ENCODE peak calls at places on chromosomes 12 and 14, in seven cellular contexts. B, V, U, E, H, G and I are unnamed samples.

GRCh38 chr14:80678436-80678835 is 263.1 kb downstream of the CEP128 start:
- DNase-seq in B (no peak), V (no peak), U (no peak), E (no peak), H (no peak), G (no peak), I (no peak)

GRCh38 chr14:67883717-67884116 is 64.1 kb downstream of the RAD51B start:
- DNase-seq in B (peak), V (no peak), U (peak), E (no peak), H (no peak), G (no peak), I (peak)

GRCh38 chr12:92121826-92122225 is 23.8 kb downstream of the BTG1 start:
- DNase-seq in B (no peak), V (no peak), U (no peak), E (no peak), H (no peak), G (no peak), I (no peak)

GRCh38 chr12:65335021-65335714 is 56.7 kb downstream of the MSRB3 start:
- DNase-seq in B (peak), V (no peak), U (peak), E (no peak), H (no peak), G (peak), I (peak)

GRCh38 chr14:76929927-76930326 is 98.6 kb downstream of the IRF2BPL start:
- DNase-seq in B (no peak), V (no peak), U (peak), E (peak), H (no peak), G (no peak), I (no peak)

GRCh38 chr14:103534576-103535061 is 5.6 kb downstream of the TRMT61A start:
- DNase-seq in B (no peak), V (no peak), U (no peak), E (no peak), H (no peak), G (no peak), I (no peak)

GRCh38 chr14:101010835-101011234 is 107.3 kb upstream of the RTL1 start:
- DNase-seq in B (no peak), V (no peak), U (no peak), E (no peak), H (no peak), G (no peak), I (no peak)

GRCh38 chr12:116366456-116366776 is 88.9 kb upstream of the MED13L start:
- DNase-seq in B (peak), V (no peak), U (no peak), E (no peak), H (no peak), G (no peak), I (peak)

GRCh38 chr14:101457936-101458535 is 103.3 kb upstream of the DIO3 start:
- DNase-seq in B (no peak), V (peak), U (no peak), E (no peak), H (no peak), G (no peak), I (no peak)

GRCh38 chr12:3337944-3338343 is 153.1 kb upstream of the PRMT8 start:
- DNase-seq in B (no peak), V (no peak), U (no peak), E (no peak), H (no peak), G (no peak), I (no peak)

GRCh38 chr12:52924764-52925716 is 20.2 kb upstream of the KRT8 start:
- DNase-seq in B (peak), V (no peak), U (no peak), E (peak), H (no peak), G (peak), I (peak)

GRCh38 chr14:33998263-33998662 is 47.4 kb upstream of the EGLN3 start:
- DNase-seq in B (no peak), V (no peak), U (no peak), E (no peak), H (no peak), G (no peak), I (no peak)

GRCh38 chr12:94151577-94151976 is 3.2 kb downstream of the PLXNC1 start:
- DNase-seq in B (no peak), V (no peak), U (no peak), E (no peak), H (no peak), G (no peak), I (no peak)

GRCh38 chr14:76918176-76918750 is 92.1 kb downstream of the LRRC74A start:
- DNase-seq in B (no peak), V (no peak), U (peak), E (no peak), H (no peak), G (no peak), I (peak)

GRCh38 chr12:93156091-93156490 is 221.6 kb upstream of the NUDT4 start:
- DNase-seq in B (no peak), V (no peak), U (no peak), E (no peak), H (no peak), G (no peak), I (no peak)

GRCh38 chr12:109308534-109309440 is at the start of gene FOXN4:
- DNase-seq in B (no peak), V (peak), U (peak), E (no peak), H (no peak), G (no peak), I (no peak)

GRCh38 chr12:103513875-103514274 is 18.1 kb upstream of the C12orf42 start:
- DNase-seq in B (no peak), V (no peak), U (no peak), E (no peak), H (no peak), G (no peak), I (no peak)

GRCh38 chr14:59254911-59255545 is 66.6 kb downstream of the DAAM1 start:
- DNase-seq in B (no peak), V (no peak), U (no peak), E (no peak), H (no peak), G (no peak), I (peak)

GRCh38 chr14:53491256-53491905 is 338.3 kb upstream of the DDHD1 start:
- DNase-seq in B (no peak), V (no peak), U (no peak), E (no peak), H (no peak), G (no peak), I (peak)

GRCh38 chr12:109606261-109607028 is 32.9 kb downstream of the MVK start:
- DNase-seq in B (no peak), V (peak), U (no peak), E (peak), H (no peak), G (no peak), I (no peak)

GRCh38 chr12:113154351-113154973 is 4.9 kb downstream of the CFAP73 start:
- DNase-seq in B (peak), V (peak), U (no peak), E (no peak), H (no peak), G (no peak), I (peak)

GRCh38 chr12:4355843-4356327 is 23.6 kb downstream of the FGF23 start:
- DNase-seq in B (peak), V (peak), U (peak), E (peak), H (no peak), G (peak), I (peak)

GRCh38 chr12:17020765-17021164 is 414.8 kb upstream of the LMO3 start:
- DNase-seq in B (no peak), V (no peak), U (no peak), E (no peak), H (no peak), G (no peak), I (no peak)

GRCh38 chr14:90614696-90615260 is 201.5 kb downstream of the TTC7B start:
- DNase-seq in B (no peak), V (no peak), U (no peak), E (no peak), H (no peak), G (no peak), I (no peak)

GRCh38 chr14:99602788-99603415 is 1.1 kb downstream of the CCDC85C start:
- DNase-seq in B (no peak), V (no peak), U (no peak), E (no peak), H (no peak), G (no peak), I (no peak)

GRCh38 chr12:17680220-17680619 is 409.8 kb downstream of the RERGL start:
- DNase-seq in B (no peak), V (no peak), U (no peak), E (no peak), H (no peak), G (no peak), I (no peak)

GRCh38 chr12:106919910-106920544 is 35.7 kb upstream of the TMEM263 start:
- DNase-seq in B (peak), V (no peak), U (peak), E (peak), H (no peak), G (peak), I (peak)

GRCh38 chr12:49489720-49490119 is 49.1 kb upstream of the KCNH3 start:
- DNase-seq in B (no peak), V (no peak), U (no peak), E (no peak), H (no peak), G (peak), I (peak)

GRCh38 chr14:105292810-105293711 is 7.7 kb downstream of the BRF1 start:
- DNase-seq in B (no peak), V (no peak), U (peak), E (no peak), H (no peak), G (no peak), I (peak)

DNA sequence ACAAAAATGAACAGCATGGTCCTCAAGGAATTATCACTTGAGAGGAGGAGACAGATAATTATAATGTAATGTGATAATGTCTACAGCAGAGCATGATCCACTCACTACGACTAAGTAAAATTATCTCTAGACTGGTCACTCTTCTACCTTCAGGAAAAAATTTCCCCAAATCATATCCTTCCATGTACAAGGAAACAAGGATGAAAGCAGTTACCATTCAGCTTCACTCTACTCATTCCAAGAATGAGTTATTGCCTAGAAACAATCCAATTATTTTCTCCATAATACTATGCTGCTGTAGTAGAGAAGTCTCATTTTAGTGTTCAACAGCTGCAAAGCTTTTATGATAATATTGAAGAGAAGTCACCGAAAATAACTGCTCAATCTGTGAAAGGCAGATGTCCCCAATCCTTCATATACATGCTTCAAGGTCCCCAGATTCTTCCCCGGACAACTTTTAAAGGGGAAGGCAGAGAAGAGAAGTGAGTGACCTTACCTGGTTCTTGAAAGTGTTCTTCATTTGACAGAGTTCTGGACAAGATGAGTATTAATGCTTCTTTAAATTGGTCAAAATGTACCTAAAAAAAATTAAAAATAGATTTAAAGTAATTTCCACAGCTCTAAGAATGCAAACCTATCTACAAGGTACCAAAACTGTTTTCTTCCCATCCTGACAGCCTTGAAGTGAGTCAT is 24.6 kb downstream of the NIN start:
- DNase-seq in B (no peak), V (no peak), U (no peak), E (no peak), H (no peak), G (no peak), I (no peak)
- TF ChIP-seq MAX in B (no peak), V (no peak), U (no peak), E (no peak), H (no peak), G (no peak), I (no peak)

DNA sequence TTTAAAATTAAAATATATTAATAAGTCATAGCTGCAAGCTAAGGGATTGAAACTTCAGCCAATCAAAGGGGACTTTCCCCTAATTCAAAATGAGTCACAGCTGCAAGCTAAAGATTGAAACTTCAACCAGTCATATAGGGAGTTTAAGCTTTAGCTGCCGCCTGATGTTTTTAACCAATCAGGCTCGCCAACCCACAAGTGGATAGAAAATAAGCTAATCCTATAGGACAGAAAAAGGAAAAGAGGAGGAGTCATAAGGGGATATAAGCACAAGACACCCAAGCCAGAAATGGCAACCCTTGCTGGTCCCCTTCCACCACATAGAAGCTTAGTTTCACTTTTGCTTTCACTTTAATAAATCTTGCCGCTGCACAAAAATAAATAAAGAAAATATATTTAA is 1154.6 kb downstream of the GALC start:
- DNase-seq in B (peak), V (no peak), U (peak), E (no peak), H (no peak), G (no peak), I (no peak)
- TF ChIP-seq MAX in B (no peak), V (no peak), U (no peak), E (no peak), H (no peak), G (no peak), I (no peak)

GRCh38 chr12:11016937-11017336 is 5.5 kb downstream of the TAS2R19 start:
- DNase-seq in B (no peak), V (no peak), U (no peak), E (no peak), H (no peak), G (no peak), I (no peak)
- TF ChIP-seq MAX in B (no peak), V (no peak), U (no peak), E (no peak), H (no peak), G (no peak), I (no peak)

GRCh38 chr14:45558183-45558582 is 305.2 kb upstream of the MIS18BP1 start:
- DNase-seq in B (no peak), V (no peak), U (no peak), E (no peak), H (no peak), G (no peak), I (no peak)

GRCh38 chr14:45559626-45560025 is 306.6 kb upstream of the MIS18BP1 start:
- DNase-seq in B (no peak), V (no peak), U (no peak), E (no peak), H (no peak), G (no peak), I (no peak)
- TF ChIP-seq MAX in B (no peak), V (no peak), U (no peak), E (no peak), H (no peak), G (no peak), I (no peak)